ENCODE peak calls at places on chromosomes 16 and 17, in five cellular contexts. One of them, this sample, is unnamed.

GRCh38 chr17:27478901-27479531 is 22.8 kb downstream of the KSR1 start:
- DNase-seq in endothelial cell of umbilical vein: no peak
- DNase-seq in lower leg skin: no peak
- DNase-seq in IMR-90: no peak
- DNase-seq in body of pancreas: no peak
- DNase-seq in this sample: no peak

GRCh38 chr17:30917050-30917449 is 4.7 kb upstream of the ADAP2 start:
- DNase-seq in endothelial cell of umbilical vein: no peak
- DNase-seq in lower leg skin: no peak
- DNase-seq in IMR-90: no peak
- DNase-seq in body of pancreas: no peak
- DNase-seq in this sample: no peak

GRCh38 chr17:66839616-66840015 is 4.7 kb downstream of the CACNG5 start:
- DNase-seq in endothelial cell of umbilical vein: no peak
- DNase-seq in lower leg skin: peak; percentile 70
- DNase-seq in IMR-90: no peak
- DNase-seq in body of pancreas: no peak
- DNase-seq in this sample: no peak

GRCh38 chr16:50676684-50677225 is 4.4 kb downstream of the SNX20 start:
- DNase-seq in endothelial cell of umbilical vein: no peak
- DNase-seq in lower leg skin: no peak
- DNase-seq in IMR-90: no peak
- DNase-seq in body of pancreas: no peak
- DNase-seq in this sample: no peak

GRCh38 chr17:17749921-17750320 is 68.7 kb downstream of the RAI1 start:
- DNase-seq in endothelial cell of umbilical vein: peak; percentile 65
- DNase-seq in lower leg skin: no peak
- DNase-seq in IMR-90: peak; percentile 43
- DNase-seq in body of pancreas: peak; percentile 67
- DNase-seq in this sample: peak; percentile 77

GRCh38 chr16:59060212-59060611 is 326.1 kb upstream of the GOT2 start:
- DNase-seq in endothelial cell of umbilical vein: no peak
- DNase-seq in lower leg skin: no peak
- DNase-seq in IMR-90: peak; percentile 84
- DNase-seq in body of pancreas: no peak
- DNase-seq in this sample: no peak

GRCh38 chr17:3893003-3893719 is at the start of gene CAMKK1:
- DNase-seq in endothelial cell of umbilical vein: peak; percentile 83
- DNase-seq in lower leg skin: peak; percentile 96
- DNase-seq in IMR-90: peak; percentile 72
- DNase-seq in body of pancreas: peak; percentile 90
- DNase-seq in this sample: peak; percentile 87

GRCh38 chr16:30984669-30985400 is at the start of gene HSD3B7:
- DNase-seq in endothelial cell of umbilical vein: peak; percentile 69
- DNase-seq in lower leg skin: peak; percentile 98
- DNase-seq in IMR-90: peak; percentile 68
- DNase-seq in body of pancreas: peak; percentile 91
- DNase-seq in this sample: peak; percentile 82

GRCh38 chr17:77372444-77373297 is 231.9 kb downstream of the SEC14L1 start:
- DNase-seq in endothelial cell of umbilical vein: peak; percentile 53
- DNase-seq in lower leg skin: peak; percentile 97
- DNase-seq in IMR-90: peak; percentile 87
- DNase-seq in body of pancreas: peak; percentile 56
- DNase-seq in this sample: peak; percentile 41

GRCh38 chr17:3167574-3167973 is 29.7 kb upstream of the OR1A2 start:
- DNase-seq in endothelial cell of umbilical vein: no peak
- DNase-seq in lower leg skin: no peak
- DNase-seq in IMR-90: no peak
- DNase-seq in body of pancreas: no peak
- DNase-seq in this sample: no peak

GRCh38 chr17:55420776-55421178 is 858 bp downstream of the MMD start:
- DNase-seq in endothelial cell of umbilical vein: no peak
- DNase-seq in lower leg skin: peak; percentile 92
- DNase-seq in IMR-90: no peak
- DNase-seq in body of pancreas: peak; percentile 42
- DNase-seq in this sample: peak; percentile 58
- TF ChIP-seq POLR2A in endothelial cell of umbilical vein: no peak
- TF ChIP-seq POLR2A in lower leg skin: no peak
- TF ChIP-seq POLR2A in IMR-90: no peak
- TF ChIP-seq POLR2A in body of pancreas: peak; percentile 3
- TF ChIP-seq POLR2A in this sample: no peak

GRCh38 chr16:29816694-29817441 is 916 bp downstream of the PAGR1 start:
- DNase-seq in endothelial cell of umbilical vein: peak; percentile 56
- DNase-seq in lower leg skin: peak; percentile 93
- DNase-seq in IMR-90: peak; percentile 60
- DNase-seq in body of pancreas: peak; percentile 75
- DNase-seq in this sample: peak; percentile 70
- TF ChIP-seq POLR2A in endothelial cell of umbilical vein: peak; percentile 39
- TF ChIP-seq POLR2A in lower leg skin: no peak
- TF ChIP-seq POLR2A in IMR-90: no peak
- TF ChIP-seq POLR2A in body of pancreas: no peak
- TF ChIP-seq POLR2A in this sample: no peak

GRCh38 chr17:75877752-75878173 is 618 bp downstream of the TRIM47 start:
- DNase-seq in endothelial cell of umbilical vein: peak; percentile 74
- DNase-seq in lower leg skin: peak; percentile 92
- DNase-seq in IMR-90: peak; percentile 71
- DNase-seq in body of pancreas: peak; percentile 84
- DNase-seq in this sample: peak; percentile 69

GRCh38 chr17:75876938-75877751 is 1.2 kb downstream of the TRIM47 start:
- DNase-seq in endothelial cell of umbilical vein: peak; percentile 98
- DNase-seq in lower leg skin: peak; percentile 98
- DNase-seq in IMR-90: peak; percentile 97
- DNase-seq in body of pancreas: peak; percentile 95
- DNase-seq in this sample: no peak

GRCh38 chr17:75875182-75875939 is 3.0 kb downstream of the TRIM47 start:
- DNase-seq in endothelial cell of umbilical vein: no peak
- DNase-seq in lower leg skin: no peak
- DNase-seq in IMR-90: no peak
- DNase-seq in body of pancreas: peak; percentile 81
- DNase-seq in this sample: no peak

GRCh38 chr17:75875940-75876189 is 2.5 kb downstream of the TRIM47 start:
- DNase-seq in endothelial cell of umbilical vein: no peak
- DNase-seq in lower leg skin: no peak
- DNase-seq in IMR-90: no peak
- DNase-seq in body of pancreas: no peak
- DNase-seq in this sample: no peak

DNA sequence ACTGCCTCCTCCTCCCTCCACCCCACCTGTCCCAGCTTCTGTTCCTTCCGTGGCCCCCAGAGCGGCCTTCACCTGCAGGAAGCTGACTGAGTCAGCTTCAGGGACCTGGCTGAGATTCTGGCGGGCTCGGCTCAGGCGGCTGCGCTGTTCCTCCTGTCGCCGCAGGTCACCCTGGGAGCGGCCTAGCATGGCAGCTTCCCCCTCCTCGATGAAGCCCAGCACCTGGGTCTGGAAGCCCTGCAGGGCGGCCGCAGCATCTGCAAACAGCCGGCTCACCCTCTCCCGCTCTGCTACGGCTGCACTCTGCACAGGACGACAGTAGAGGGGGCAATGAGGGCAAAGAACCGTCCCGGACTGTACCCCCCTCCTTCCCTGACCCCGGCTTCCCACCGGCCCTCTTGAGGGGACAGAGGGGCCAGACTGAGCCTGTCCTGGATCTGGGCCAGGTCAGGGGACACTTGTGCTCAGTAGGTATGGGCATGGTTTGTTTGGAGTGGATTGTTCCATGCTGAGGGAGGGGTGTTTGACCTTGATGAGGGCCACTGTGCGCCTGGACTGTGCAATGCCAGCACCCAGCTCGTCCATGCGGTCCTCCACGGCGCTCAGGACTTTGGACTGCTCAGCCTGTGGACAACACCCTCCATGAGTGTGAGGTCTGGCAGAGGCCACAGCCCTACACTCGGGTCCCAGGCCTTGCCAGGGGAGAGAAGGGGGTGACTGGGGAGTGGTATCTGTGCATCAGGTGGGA is 2.0 kb downstream of the TRIM47 start:
- DNase-seq in endothelial cell of umbilical vein: peak; percentile 40
- DNase-seq in lower leg skin: peak; percentile 92
- DNase-seq in IMR-90: no peak
- DNase-seq in body of pancreas: peak; percentile 97
- DNase-seq in this sample: no peak
- TF ChIP-seq POLR2A in endothelial cell of umbilical vein: no peak
- TF ChIP-seq POLR2A in lower leg skin: no peak
- TF ChIP-seq POLR2A in IMR-90: no peak
- TF ChIP-seq POLR2A in body of pancreas: peak; percentile 64
- TF ChIP-seq POLR2A in this sample: no peak

GRCh38 chr16:2250652-2251280 is 621 bp downstream of the ECI1 start:
- DNase-seq in endothelial cell of umbilical vein: peak; percentile 7
- DNase-seq in lower leg skin: no peak
- DNase-seq in IMR-90: no peak
- DNase-seq in body of pancreas: peak; percentile 56
- DNase-seq in this sample: peak; percentile 74

GRCh38 chr16:2252806-2253148 is 1.4 kb upstream of the ECI1 start:
- DNase-seq in endothelial cell of umbilical vein: no peak
- DNase-seq in lower leg skin: no peak
- DNase-seq in IMR-90: no peak
- DNase-seq in body of pancreas: no peak
- DNase-seq in this sample: no peak

GRCh38 chr16:2246301-2246885 is 5.0 kb downstream of the ECI1 start:
- DNase-seq in endothelial cell of umbilical vein: no peak
- DNase-seq in lower leg skin: no peak
- DNase-seq in IMR-90: no peak
- DNase-seq in body of pancreas: no peak
- DNase-seq in this sample: no peak

GRCh38 chr16:2253293-2253692 is 1.9 kb upstream of the ECI1 start:
- DNase-seq in endothelial cell of umbilical vein: no peak
- DNase-seq in lower leg skin: no peak
- DNase-seq in IMR-90: no peak
- DNase-seq in body of pancreas: no peak
- DNase-seq in this sample: no peak

GRCh38 chr16:2251281-2252111 is at the start of gene ECI1:
- DNase-seq in endothelial cell of umbilical vein: peak; percentile 91
- DNase-seq in lower leg skin: peak; percentile 98
- DNase-seq in IMR-90: peak; percentile 92
- DNase-seq in body of pancreas: peak; percentile 98
- DNase-seq in this sample: peak; percentile 98
- TF ChIP-seq POLR2A in endothelial cell of umbilical vein: peak; percentile 86
- TF ChIP-seq POLR2A in lower leg skin: no peak
- TF ChIP-seq POLR2A in IMR-90: no peak
- TF ChIP-seq POLR2A in body of pancreas: peak; percentile 87
- TF ChIP-seq POLR2A in this sample: peak; percentile 80

GRCh38 chr17:81029859-81030258 is 5.1 kb upstream of the BAIAP2 start:
- DNase-seq in endothelial cell of umbilical vein: no peak
- DNase-seq in lower leg skin: no peak
- DNase-seq in IMR-90: no peak
- DNase-seq in body of pancreas: no peak
- DNase-seq in this sample: no peak
- TF ChIP-seq POLR2A in endothelial cell of umbilical vein: no peak
- TF ChIP-seq POLR2A in lower leg skin: no peak
- TF ChIP-seq POLR2A in IMR-90: no peak
- TF ChIP-seq POLR2A in body of pancreas: no peak
- TF ChIP-seq POLR2A in this sample: no peak

GRCh38 chr17:19977360-19978205 is at the start of gene AKAP10:
- DNase-seq in endothelial cell of umbilical vein: peak; percentile 79
- DNase-seq in lower leg skin: peak; percentile 99
- DNase-seq in IMR-90: peak; percentile 73
- DNase-seq in body of pancreas: peak; percentile 92
- DNase-seq in this sample: peak; percentile 94
- TF ChIP-seq POLR2A in endothelial cell of umbilical vein: peak; percentile 84
- TF ChIP-seq POLR2A in lower leg skin: peak; percentile 60
- TF ChIP-seq POLR2A in IMR-90: peak; percentile 78
- TF ChIP-seq POLR2A in body of pancreas: peak; percentile 80
- TF ChIP-seq POLR2A in this sample: peak; percentile 57

DNA sequence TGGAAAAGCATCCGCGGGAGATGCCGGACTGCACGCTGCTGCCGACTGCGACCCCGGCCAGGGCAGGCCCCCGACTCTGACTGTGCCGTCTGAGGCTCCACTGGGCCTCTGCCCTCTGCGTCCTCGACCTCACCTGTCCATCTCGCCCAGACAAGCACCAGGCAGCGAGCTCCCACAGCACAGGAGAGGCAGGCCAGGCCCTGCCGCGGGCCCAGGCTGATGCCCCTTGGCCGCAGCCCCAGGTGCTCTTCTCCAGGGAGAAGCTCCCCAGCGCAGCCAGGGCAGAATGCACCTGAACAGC is 98.1 kb upstream of the DNAH17 start:
- DNase-seq in endothelial cell of umbilical vein: no peak
- DNase-seq in lower leg skin: no peak
- DNase-seq in IMR-90: no peak
- DNase-seq in body of pancreas: no peak
- DNase-seq in this sample: no peak
- TF ChIP-seq POLR2A in endothelial cell of umbilical vein: no peak
- TF ChIP-seq POLR2A in lower leg skin: no peak
- TF ChIP-seq POLR2A in IMR-90: no peak
- TF ChIP-seq POLR2A in body of pancreas: no peak
- TF ChIP-seq POLR2A in this sample: no peak

GRCh38 chr17:9239821-9240658 is 218.7 kb downstream of the NTN1 start:
- DNase-seq in endothelial cell of umbilical vein: peak; percentile 37
- DNase-seq in lower leg skin: peak; percentile 95
- DNase-seq in IMR-90: peak; percentile 39
- DNase-seq in body of pancreas: peak; percentile 86
- DNase-seq in this sample: peak; percentile 90
- TF ChIP-seq POLR2A in endothelial cell of umbilical vein: no peak
- TF ChIP-seq POLR2A in lower leg skin: no peak
- TF ChIP-seq POLR2A in IMR-90: no peak
- TF ChIP-seq POLR2A in body of pancreas: peak; percentile 49
- TF ChIP-seq POLR2A in this sample: no peak